ENCODE peak calls at places on chromosomes 11 and 22, in four cellular contexts. Z is astrocyte of the spinal cord, L is lower lobe of right lung, N is SK-N-SH. D is an unnamed sample.

GRCh38 chr11:19441752-19442553 is 201.2 kb upstream of the E2F8 start:
- DNase-seq in Z (peak; percentile 95), L (no peak), N (peak; percentile 64), D (peak; percentile 75)

GRCh38 chr11:127098684-127099083 is 98.1 kb upstream of the KIRREL3 start:
- DNase-seq in Z (no peak), L (no peak), N (no peak), D (no peak)

GRCh38 chr11:62104816-62105610 is 18.8 kb upstream of the INCENP start:
- DNase-seq in Z (peak; percentile 5), L (no peak), N (no peak), D (peak; percentile 86)

GRCh38 chr11:73585834-73586575 is 11.9 kb downstream of the FAM168A start:
- DNase-seq in Z (peak; percentile 48), L (no peak), N (no peak), D (peak; percentile 55)

GRCh38 chr22:43740587-43741270 is 71.4 kb downstream of the EFCAB6 start:
- DNase-seq in Z (no peak), L (no peak), N (no peak), D (no peak)

GRCh38 chr11:119590651-119591308 is 138.2 kb downstream of the NECTIN1 start:
- DNase-seq in Z (peak; percentile 27), L (no peak), N (no peak), D (no peak)

GRCh38 chr11:12377106-12377823 is at the start of gene PARVA:
- DNase-seq in Z (peak; percentile 78), L (peak; percentile 75), N (no peak), D (peak; percentile 91)

GRCh38 chr11:19736831-19737230 is 24.2 kb downstream of the NAV2 start:
- DNase-seq in Z (no peak), L (no peak), N (no peak), D (no peak)

GRCh38 chr11:64343740-64344133 is 3.7 kb downstream of the CCDC88B start:
- DNase-seq in Z (no peak), L (no peak), N (peak; percentile 79), D (no peak)

GRCh38 chr11:36241512-36241911 is 47.7 kb downstream of the COMMD9 start:
- DNase-seq in Z (no peak), L (no peak), N (no peak), D (no peak)

GRCh38 chr22:38949889-38950405 is 7.5 kb upstream of the APOBEC3A start:
- DNase-seq in Z (no peak), L (peak; percentile 44), N (no peak), D (no peak)

GRCh38 chr11:63920126-63920869 is 3.3 kb upstream of the RCOR2 start:
- DNase-seq in Z (no peak), L (no peak), N (peak; percentile 62), D (peak; percentile 37)

GRCh38 chr22:31681625-31682345 is 19.8 kb upstream of the PISD start:
- DNase-seq in Z (peak; percentile 76), L (no peak), N (no peak), D (peak; percentile 76)

GRCh38 chr22:24059121-24059520 is 48.0 kb downstream of the CABIN1 start:
- DNase-seq in Z (peak; percentile 91), L (no peak), N (no peak), D (peak; percentile 98)

GRCh38 chr11:44047931-44048431 is at the start of gene ACCSL:
- DNase-seq in Z (no peak), L (no peak), N (no peak), D (no peak)

GRCh38 chr22:49433717-49434611 is 393.7 kb downstream of the BRD1 start:
- DNase-seq in Z (no peak), L (no peak), N (peak; percentile 60), D (no peak)

GRCh38 chr22:48960981-48961655 is 866.6 kb downstream of the BRD1 start:
- DNase-seq in Z (no peak), L (no peak), N (no peak), D (no peak)

DNA sequence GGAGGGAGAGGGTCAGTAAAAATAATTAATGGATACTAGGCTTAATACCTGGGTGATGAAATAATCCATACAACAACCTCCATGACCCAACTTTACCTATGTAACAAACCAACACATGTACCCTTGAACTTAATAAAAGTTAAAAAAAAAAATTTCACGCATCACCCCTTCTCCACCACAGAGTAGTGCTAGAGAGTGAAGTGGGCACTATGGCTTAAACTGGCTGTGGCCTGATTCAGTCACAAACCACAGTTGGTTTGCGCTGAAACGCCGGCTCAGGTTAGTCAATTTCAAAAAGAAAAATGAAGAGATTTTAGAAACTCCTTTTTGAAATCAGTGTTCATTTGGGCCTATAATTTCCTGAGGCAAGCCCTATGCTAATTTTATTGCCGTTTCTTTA is 144.3 kb downstream of the TRPC6 start:
- DNase-seq in Z (no peak), L (no peak), N (no peak), D (no peak)
- TF ChIP-seq CTCF in Z (no peak), L (no peak), N (no peak), D (peak; percentile 8)

GRCh38 chr11:67433536-67434394 is 3.7 kb downstream of the PTPRCAP start:
- DNase-seq in Z (no peak), L (no peak), N (no peak), D (no peak)
- H3K4me3 ChIP-seq in Z (no peak overlapping the region), L (no peak overlapping the region), N (no peak overlapping the region), D (no peak overlapping the region)

GRCh38 chr11:1309498-1310314 is at the start of gene TOLLIP:
- DNase-seq in Z (peak; percentile 89), L (peak; percentile 97), N (peak; percentile 100), D (peak; percentile 84)
- TF ChIP-seq CTCF in Z (peak; percentile 23), L (peak; percentile 23), N (peak; percentile 31), D (peak; percentile 25)

GRCh38 chr11:82996966-82997606 is 74.6 kb downstream of the RAB30 start:
- DNase-seq in Z (peak; percentile 64), L (no peak), N (no peak), D (no peak)
- H3K4me3 ChIP-seq in Z (no peak overlapping the region), L (no peak overlapping the region), N (no peak overlapping the region), D (no peak overlapping the region)

GRCh38 chr11:27720277-27720830 is 20.1 kb upstream of the BDNF start:
- DNase-seq in Z (peak; percentile 64), L (no peak), N (peak; percentile 62), D (no peak)
- TF ChIP-seq CTCF in Z (peak; percentile 37), L (no peak), N (peak; percentile 57), D (peak; percentile 46)